ENCODE peak calls at places on chromosomes 12 and 14, in four cellular contexts. F, R, E and J are unnamed samples.

GRCh38 chr14:97306785-97307246 is 509.6 kb downstream of the VRK1 start:
- DNase-seq in E (peak), F (no peak), R (no peak), J (no peak)

GRCh38 chr12:54016478-54016964 is 7.7 kb downstream of the HOXC8 start:
- DNase-seq in E (no peak), R (no peak), F (no peak), J (no peak)

GRCh38 chr12:60035835-60036234 is 440.0 kb downstream of the SLC16A7 start:
- DNase-seq in F (no peak), R (no peak), E (no peak), J (no peak)

GRCh38 chr14:24179961-24180726 is 8.3 kb downstream of the REC8 start:
- DNase-seq in R (no peak), F (no peak), E (no peak), J (no peak)

GRCh38 chr14:31881531-31882310 is 195.4 kb upstream of the ARHGAP5 start:
- DNase-seq in F (no peak), R (no peak), E (no peak), J (no peak)

GRCh38 chr12:65948320-65949008 is 124.2 kb downstream of the HMGA2 start:
- DNase-seq in F (no peak), R (no peak), E (no peak), J (no peak)

GRCh38 chr12:5535531-5535930 is 103.6 kb downstream of the NTF3 start:
- DNase-seq in F (no peak), E (no peak), R (no peak), J (no peak)

GRCh38 chr14:64440494-64440893 is 24.8 kb upstream of the AKAP5 start:
- DNase-seq in R (no peak), F (no peak), E (no peak), J (no peak)

GRCh38 chr12:14833336-14833735 is 10.0 kb downstream of the ART4 start:
- DNase-seq in F (no peak), R (no peak), E (no peak), J (no peak)

GRCh38 chr12:26680724-26681455 is 152.1 kb downstream of the ITPR2 start:
- DNase-seq in E (no peak), F (no peak), R (no peak), J (no peak)

GRCh38 chr12:48832321-48833060 is 14.2 kb downstream of the CACNB3 start:
- DNase-seq in F (no peak), E (no peak), R (no peak), J (no peak)

GRCh38 chr14:55704654-55705053 is 124.6 kb downstream of the KTN1 start:
- DNase-seq in R (no peak), E (no peak), F (no peak), J (no peak)

GRCh38 chr14:98961191-98961590 is 310.8 kb downstream of the BCL11B start:
- DNase-seq in E (no peak), R (no peak), F (no peak), J (no peak)

GRCh38 chr14:68718033-68718725 is 74.7 kb downstream of the ZFP36L1 start:
- DNase-seq in F (no peak), E (no peak), R (no peak), J (no peak)

GRCh38 chr14:63276492-63277342 is 42.0 kb downstream of the GPHB5 start:
- DNase-seq in E (no peak), R (peak), F (no peak), J (peak)

GRCh38 chr14:95436348-95436747 is 80.1 kb downstream of the SYNE3 start:
- DNase-seq in R (no peak), E (no peak), F (no peak), J (no peak)

GRCh38 chr14:68955164-68955921 is 23.8 kb downstream of the ACTN1 start:
- DNase-seq in E (no peak), R (no peak), F (no peak), J (no peak)

GRCh38 chr12:83664650-83665049 is 977.9 kb downstream of the TMTC2 start:
- DNase-seq in R (no peak), F (no peak), E (no peak), J (no peak)

GRCh38 chr14:103556976-103557758 is 5.3 kb downstream of the BAG5 start:
- DNase-seq in R (no peak), E (no peak), F (no peak), J (no peak)

GRCh38 chr14:103561381-103562134 is 899 bp downstream of the BAG5 start:
- DNase-seq in E (no peak), F (peak), R (peak), J (peak)

GRCh38 chr14:103562135-103562384 is 397 bp downstream of the BAG5 start:
- DNase-seq in F (no peak), R (no peak), E (no peak), J (no peak)

GRCh38 chr14:103555559-103556337 is 6.7 kb downstream of the BAG5 start:
- DNase-seq in R (no peak), E (no peak), F (no peak), J (no peak)

GRCh38 chr14:103558071-103558882 is 4.2 kb downstream of the BAG5 start:
- DNase-seq in E (no peak), R (no peak), F (no peak), J (no peak)
- TF ChIP-seq SPI1 in E (no peak), R (no peak), F (no peak), J (no peak)

GRCh38 chr14:53390008-53390407 is 236.9 kb upstream of the DDHD1 start:
- DNase-seq in F (no peak), E (no peak), R (no peak), J (no peak)

GRCh38 chr14:53389207-53389606 is 236.1 kb upstream of the DDHD1 start:
- DNase-seq in E (no peak), R (no peak), F (no peak), J (no peak)

GRCh38 chr14:53386359-53386758 is 233.2 kb upstream of the DDHD1 start:
- DNase-seq in E (no peak), F (no peak), R (no peak), J (no peak)

GRCh38 chr14:53391156-53391555 is 238.0 kb upstream of the DDHD1 start:
- DNase-seq in F (no peak), E (no peak), R (no peak), J (no peak)

DNA sequence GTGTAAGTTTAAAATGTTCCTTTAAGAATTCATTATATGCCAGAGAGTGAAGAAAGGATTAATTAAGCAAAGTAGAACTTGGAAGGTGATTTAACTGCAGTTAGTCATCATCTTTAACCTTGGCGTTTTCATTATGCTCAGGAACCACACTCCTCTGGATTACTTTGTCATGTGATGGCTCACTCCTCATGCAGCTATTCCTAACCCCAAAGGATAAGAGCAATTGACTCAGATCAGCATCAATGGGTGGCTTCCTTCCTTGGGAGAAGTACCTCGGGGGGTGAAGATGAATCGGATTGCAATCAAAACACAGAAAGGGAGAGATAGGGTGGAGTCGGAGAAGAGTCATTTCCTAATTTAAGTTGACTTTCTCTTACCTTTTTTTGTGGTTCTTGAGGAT is 238.5 kb upstream of the DDHD1 start:
- DNase-seq in F (no peak), E (no peak), R (no peak), J (no peak)
- TF ChIP-seq SPI1 in F (no peak), E (no peak), R (no peak), J (no peak)

GRCh38 chr14:104970231-104971068 is 7.7 kb downstream of the AHNAK2 start:
- DNase-seq in R (peak), E (no peak), F (no peak), J (no peak)
- TF ChIP-seq SPI1 in R (no peak), E (no peak), F (no peak), J (no peak)

GRCh38 chr12:30993766-30994165 is 67.2 kb downstream of the TSPAN11 start:
- DNase-seq in E (no peak), R (no peak), F (no peak), J (no peak)
- TF ChIP-seq SPI1 in E (no peak), R (no peak), F (no peak), J (no peak)

DNA sequence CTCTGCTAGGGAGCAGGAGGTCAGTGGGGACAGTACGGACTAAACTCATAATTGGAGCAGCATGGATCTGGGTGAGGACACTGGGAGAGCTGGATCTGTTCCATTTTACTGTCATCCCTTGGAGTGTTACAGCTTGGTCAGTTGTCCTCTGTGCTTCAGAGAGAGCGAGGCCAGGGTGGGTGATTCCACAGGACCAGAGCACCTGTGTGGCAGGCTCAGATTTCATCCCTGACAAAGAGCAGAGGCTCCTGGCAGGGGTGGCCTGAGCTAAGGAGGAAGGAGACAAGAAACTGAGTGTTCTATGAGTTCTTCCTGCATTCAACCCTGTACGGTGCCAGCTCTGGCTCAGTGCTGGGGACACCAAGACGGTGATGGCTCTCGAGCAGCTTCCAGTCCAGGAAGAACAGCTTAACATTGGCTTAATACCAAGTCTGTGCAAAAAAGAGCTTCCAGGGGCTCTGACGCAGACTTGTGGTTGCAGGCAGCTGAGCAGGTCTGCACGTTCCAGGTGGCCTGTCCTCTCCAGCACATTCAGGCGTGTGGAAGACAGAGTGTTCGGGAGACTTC is 8.4 kb upstream of the PGF start:
- DNase-seq in E (no peak), F (no peak), R (no peak), J (no peak)
- TF ChIP-seq SPI1 in E (no peak), F (no peak), R (no peak), J (no peak)

DNA sequence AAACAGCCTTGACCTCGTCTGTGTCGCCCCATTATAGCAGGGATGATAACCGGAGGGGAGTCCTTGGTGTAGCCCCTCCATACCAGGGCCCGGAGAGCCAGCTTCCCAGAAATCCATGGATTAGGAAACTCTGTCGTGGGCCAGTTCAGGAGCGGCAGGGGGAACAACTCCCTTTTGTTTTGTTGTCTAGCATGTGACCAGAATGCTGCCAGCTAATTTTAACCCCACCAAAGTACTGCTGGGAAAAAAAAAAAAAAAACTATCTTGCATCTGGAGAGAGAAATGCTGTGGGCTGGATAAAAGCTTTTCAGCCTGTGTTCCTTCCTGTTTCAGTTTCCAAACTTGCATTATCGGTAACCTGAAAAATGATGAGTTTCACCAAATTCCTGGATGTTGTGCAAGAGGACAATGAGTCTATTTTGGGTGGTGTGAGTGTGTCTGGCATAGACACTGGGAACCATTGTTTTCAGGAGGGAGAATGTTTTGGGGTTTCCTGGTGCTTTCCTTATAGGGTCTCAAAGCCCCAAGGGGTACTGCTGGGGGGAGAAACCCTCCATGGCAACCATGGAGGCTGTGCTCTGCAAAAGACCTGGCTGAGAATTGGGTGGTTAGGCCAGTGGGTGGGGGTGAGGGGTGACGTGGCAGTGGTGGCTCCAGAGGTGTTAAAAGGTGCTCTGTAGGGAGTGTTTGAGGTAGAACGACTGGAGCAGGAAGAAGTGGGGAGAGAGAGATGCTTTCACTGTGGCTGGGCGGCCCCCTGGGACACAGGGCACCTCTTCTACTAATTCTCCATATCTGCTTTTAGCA is 14.9 kb upstream of the IRF2BPL start:
- DNase-seq in E (peak), F (no peak), R (no peak), J (no peak)
- TF ChIP-seq SPI1 in E (no peak), F (no peak), R (no peak), J (no peak)

DNA sequence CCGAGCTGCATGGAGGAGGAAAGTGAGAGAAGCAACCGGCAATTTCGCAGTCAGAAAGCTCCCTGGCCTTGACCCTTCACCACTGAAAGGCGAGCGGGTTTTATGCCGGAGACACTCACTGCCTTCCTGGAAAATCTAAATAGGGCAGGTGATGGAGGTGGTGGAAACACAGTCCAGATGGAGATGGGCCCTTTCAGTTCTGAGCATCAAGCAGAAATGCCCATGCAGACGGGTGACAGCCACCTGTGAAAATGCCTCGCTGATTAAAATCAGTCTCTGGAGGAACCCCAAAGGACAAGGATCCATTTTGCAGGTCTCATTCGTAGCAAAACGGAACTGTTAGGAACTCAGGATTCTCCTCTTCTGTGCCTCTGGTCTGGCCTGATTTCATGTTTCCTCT is 74.2 kb downstream of the FZD10 start:
- DNase-seq in E (no peak), F (no peak), R (no peak), J (no peak)
- TF ChIP-seq SPI1 in E (no peak), F (no peak), R (no peak), J (no peak)

DNA sequence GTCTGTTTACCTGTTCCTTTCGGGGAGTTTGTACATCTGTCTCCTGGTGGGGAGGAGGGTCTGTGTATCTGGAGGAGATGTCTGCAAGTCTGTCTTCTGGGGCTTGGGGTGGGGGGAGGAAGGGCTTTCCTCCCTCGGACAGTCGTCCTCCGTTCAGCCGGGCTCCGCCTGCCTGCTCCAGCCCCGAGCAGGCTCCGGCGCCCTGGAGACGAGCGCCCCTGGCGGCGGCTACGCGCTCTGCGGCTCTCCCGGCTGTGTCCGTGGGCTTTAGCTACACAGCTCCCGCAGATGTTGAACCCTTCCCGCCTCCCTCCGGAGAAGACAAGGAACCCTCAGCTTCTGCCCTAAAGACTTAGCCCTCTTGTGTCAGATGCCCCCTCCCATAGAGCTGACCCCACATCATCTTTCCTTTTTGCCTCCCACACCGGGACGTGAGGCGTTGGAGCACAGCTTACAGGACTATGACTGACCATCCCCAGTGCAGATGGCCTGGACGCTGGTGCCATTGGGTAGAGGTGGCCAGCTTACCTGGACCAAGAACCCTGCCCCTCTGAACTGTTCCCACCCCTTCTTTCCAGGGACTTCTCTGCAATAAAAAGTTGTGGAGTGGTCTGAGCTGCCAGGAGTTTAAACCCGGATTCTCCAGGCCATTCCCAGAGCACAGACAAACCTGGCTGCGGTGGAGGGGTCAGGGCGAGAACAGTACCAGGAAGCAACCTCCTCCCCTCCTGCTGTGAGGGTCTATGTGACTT is 4.7 kb downstream of the KRT86 start:
- DNase-seq in F (peak), E (no peak), R (peak), J (peak)
- TF ChIP-seq SPI1 in F (no peak), E (no peak), R (no peak), J (no peak)

DNA sequence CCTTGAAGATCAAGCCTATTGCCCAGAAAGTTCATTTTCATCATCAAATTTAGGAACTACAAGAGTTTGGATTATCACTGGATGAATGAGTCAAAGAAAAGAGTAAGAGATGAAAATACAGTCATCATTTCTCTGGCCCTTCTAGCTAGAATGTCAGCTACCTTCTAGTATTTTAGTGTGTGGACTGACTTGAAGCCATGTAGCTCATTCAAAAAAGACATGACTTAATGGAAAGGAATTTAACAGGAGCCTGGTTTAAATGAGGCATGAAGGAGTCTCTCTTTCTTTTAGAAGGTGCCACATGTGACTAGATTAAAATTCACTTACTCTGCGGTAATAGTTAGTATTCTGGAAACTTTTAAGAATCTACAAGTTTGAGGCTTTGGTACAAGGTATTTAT is 7.1 kb downstream of the PTHLH start:
- DNase-seq in R (no peak), E (no peak), F (no peak), J (no peak)
- TF ChIP-seq SPI1 in R (no peak), E (no peak), F (no peak), J (no peak)

GRCh38 chr12:128801879-128802391 is 21.8 kb downstream of the SLC15A4 start:
- DNase-seq in R (no peak), E (no peak), F (no peak), J (no peak)

GRCh38 chr12:128804762-128805161 is 19.0 kb downstream of the SLC15A4 start:
- DNase-seq in R (no peak), F (no peak), E (no peak), J (no peak)

GRCh38 chr12:128806573-128806972 is 17.2 kb downstream of the SLC15A4 start:
- DNase-seq in F (no peak), E (no peak), R (no peak), J (no peak)

GRCh38 chr12:128802756-128803155 is 21.0 kb downstream of the SLC15A4 start:
- DNase-seq in E (no peak), F (no peak), R (no peak), J (no peak)

GRCh38 chr12:128803788-128804187 is 20.0 kb downstream of the SLC15A4 start:
- DNase-seq in F (no peak), R (no peak), E (no peak), J (no peak)
- TF ChIP-seq SPI1 in F (no peak), R (no peak), E (no peak), J (no peak)